ENCODE peak calls at places on chromosomes 6 and 20, in four cellular contexts. One of them, this sample, is unnamed. For H3K27me3, the result is how much of the 10 kb centered on the place peaks cover.

GRCh38 chr6:41442800-41443501 is 103.2 kb upstream of the FOXP4 start:
- DNase-seq in mammary epithelial cell: no peak
- DNase-seq in right cardiac atrium: peak
- DNase-seq in breast epithelium: peak
- DNase-seq in this sample: no peak

GRCh38 chr20:32017711-32018251 is 7.5 kb downstream of the CCM2L start:
- DNase-seq in mammary epithelial cell: peak
- DNase-seq in right cardiac atrium: peak
- DNase-seq in breast epithelium: peak
- DNase-seq in this sample: no peak

GRCh38 chr6:136822051-136822378 is 377 bp upstream of the PEX7 start:
- DNase-seq in mammary epithelial cell: no peak
- DNase-seq in right cardiac atrium: no peak
- DNase-seq in breast epithelium: no peak
- DNase-seq in this sample: peak

GRCh38 chr6:85464260-85464644 is 14.4 kb downstream of the NT5E start:
- DNase-seq in mammary epithelial cell: peak
- DNase-seq in right cardiac atrium: no peak
- DNase-seq in breast epithelium: no peak
- DNase-seq in this sample: peak

GRCh38 chr6:92114797-92115196 is 1304.6 kb downstream of the EPHA7 start:
- DNase-seq in mammary epithelial cell: no peak
- DNase-seq in right cardiac atrium: no peak
- DNase-seq in breast epithelium: no peak
- DNase-seq in this sample: no peak

GRCh38 chr6:151276112-151276745 is 36.5 kb downstream of the AKAP12 start:
- DNase-seq in mammary epithelial cell: peak
- DNase-seq in right cardiac atrium: peak
- DNase-seq in breast epithelium: no peak
- DNase-seq in this sample: peak

GRCh38 chr6:52076791-52077179 is 10.6 kb downstream of the PKHD1 start:
- DNase-seq in mammary epithelial cell: no peak
- DNase-seq in right cardiac atrium: no peak
- DNase-seq in breast epithelium: no peak
- DNase-seq in this sample: no peak

GRCh38 chr20:58714923-58715708 is 22.5 kb downstream of the NPEPL1 start:
- DNase-seq in mammary epithelial cell: no peak
- DNase-seq in right cardiac atrium: no peak
- DNase-seq in breast epithelium: no peak
- DNase-seq in this sample: no peak

GRCh38 chr20:34410331-34410730 is 47.3 kb downstream of the ITCH start:
- DNase-seq in mammary epithelial cell: no peak
- DNase-seq in right cardiac atrium: no peak
- DNase-seq in breast epithelium: no peak
- DNase-seq in this sample: peak

GRCh38 chr6:149895702-149896310 is 2.1 kb downstream of the RAET1E start:
- DNase-seq in mammary epithelial cell: peak
- DNase-seq in right cardiac atrium: peak
- DNase-seq in breast epithelium: no peak
- DNase-seq in this sample: no peak

GRCh38 chr6:126811307-126811706 is 307.2 kb upstream of the RSPO3 start:
- DNase-seq in mammary epithelial cell: no peak
- DNase-seq in right cardiac atrium: no peak
- DNase-seq in breast epithelium: no peak
- DNase-seq in this sample: no peak

GRCh38 chr20:3775457-3775856 is 5.8 kb downstream of the SPEF1 start:
- DNase-seq in mammary epithelial cell: no peak
- DNase-seq in right cardiac atrium: no peak
- DNase-seq in breast epithelium: no peak
- DNase-seq in this sample: no peak

GRCh38 chr20:5171790-5172164 is 45.0 kb downstream of the CDS2 start:
- DNase-seq in mammary epithelial cell: no peak
- DNase-seq in right cardiac atrium: no peak
- DNase-seq in breast epithelium: no peak
- DNase-seq in this sample: no peak

GRCh38 chr6:26331809-26332226 is 33.2 kb upstream of the BTN3A2 start:
- DNase-seq in mammary epithelial cell: no peak
- DNase-seq in right cardiac atrium: no peak
- DNase-seq in breast epithelium: no peak
- DNase-seq in this sample: no peak
- H3K4me3 ChIP-seq in mammary epithelial cell: peak
- H3K4me3 ChIP-seq in right cardiac atrium: no peak
- H3K4me3 ChIP-seq in breast epithelium: peak
- H3K4me3 ChIP-seq in this sample: peak

GRCh38 chr6:34049395-34050342 is 96.2 kb downstream of the GRM4 start:
- DNase-seq in mammary epithelial cell: no peak
- DNase-seq in right cardiac atrium: no peak
- DNase-seq in breast epithelium: no peak
- DNase-seq in this sample: no peak
- H3K27me3 ChIP-seq in mammary epithelial cell: under half
- H3K27me3 ChIP-seq in right cardiac atrium: under half
- H3K27me3 ChIP-seq in breast epithelium: under half
- H3K27me3 ChIP-seq in this sample: under half

GRCh38 chr6:7285416-7285815 is 27.6 kb downstream of the SSR1 start:
- DNase-seq in mammary epithelial cell: no peak
- DNase-seq in right cardiac atrium: no peak
- DNase-seq in breast epithelium: no peak
- DNase-seq in this sample: no peak
- H3K4me3 ChIP-seq in mammary epithelial cell: no peak
- H3K4me3 ChIP-seq in right cardiac atrium: no peak
- H3K4me3 ChIP-seq in breast epithelium: no peak
- H3K4me3 ChIP-seq in this sample: no peak

DNA sequence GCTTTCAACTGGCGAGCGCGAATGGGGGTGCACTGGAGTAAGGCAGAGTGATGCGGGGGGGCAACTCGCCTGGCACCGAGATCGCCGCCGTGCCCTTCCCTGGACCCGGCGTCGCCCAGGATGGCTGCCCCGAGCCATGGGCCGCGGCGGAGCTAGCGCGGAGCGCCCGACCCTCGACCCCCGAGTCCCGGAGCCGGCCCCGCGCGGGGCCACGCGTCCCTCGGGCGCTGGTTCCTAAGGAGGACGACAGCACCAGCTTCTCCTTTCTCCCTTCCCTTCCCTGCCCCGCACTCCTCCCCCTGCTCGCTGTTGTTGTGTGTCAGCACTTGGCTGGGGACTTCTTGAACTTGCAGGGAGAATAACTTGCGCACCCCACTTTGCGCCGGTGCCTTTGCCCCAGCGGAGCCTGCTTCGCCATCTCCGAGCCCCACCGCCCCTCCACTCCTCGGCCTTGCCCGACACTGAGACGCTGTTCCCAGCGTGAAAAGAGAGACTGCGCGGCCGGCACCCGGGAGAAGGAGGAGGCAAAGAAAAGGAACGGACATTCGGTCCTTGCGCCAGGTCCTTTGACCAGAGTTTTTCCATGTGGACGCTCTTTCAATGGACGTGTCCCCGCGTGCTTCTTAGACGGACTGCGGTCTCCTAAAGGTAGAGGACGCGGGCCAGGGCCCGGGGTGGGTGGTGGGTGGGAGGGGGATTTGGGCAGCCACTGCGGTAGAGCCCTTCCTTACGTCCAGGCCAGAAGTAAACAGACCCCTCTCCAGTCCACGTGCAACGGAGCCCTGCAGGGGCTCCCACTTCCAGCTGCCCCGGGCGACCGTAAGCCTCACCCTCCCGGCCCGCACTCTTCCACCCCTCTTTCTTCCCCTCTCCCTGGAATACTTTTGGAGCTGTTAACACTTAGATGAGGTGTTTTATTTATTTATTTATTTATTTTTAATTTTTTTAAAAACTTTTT is 1.0 kb downstream of the BMP2 start:
- DNase-seq in mammary epithelial cell: peak
- DNase-seq in right cardiac atrium: peak
- DNase-seq in breast epithelium: no peak
- DNase-seq in this sample: no peak
- H3K27me3 ChIP-seq in mammary epithelial cell: under half
- H3K27me3 ChIP-seq in right cardiac atrium: under half
- H3K27me3 ChIP-seq in breast epithelium: under half
- H3K27me3 ChIP-seq in this sample: under half

GRCh38 chr20:62367483-62368302 is 581 bp upstream of the LAMA5 start:
- DNase-seq in mammary epithelial cell: no peak
- DNase-seq in right cardiac atrium: peak
- DNase-seq in breast epithelium: no peak
- DNase-seq in this sample: no peak
- H3K4me3 ChIP-seq in mammary epithelial cell: no peak
- H3K4me3 ChIP-seq in right cardiac atrium: peak
- H3K4me3 ChIP-seq in breast epithelium: peak
- H3K4me3 ChIP-seq in this sample: peak

GRCh38 chr6:392441-393390 is 1.2 kb downstream of the IRF4 start:
- DNase-seq in mammary epithelial cell: no peak
- DNase-seq in right cardiac atrium: no peak
- DNase-seq in breast epithelium: no peak
- DNase-seq in this sample: no peak
- H3K27me3 ChIP-seq in mammary epithelial cell: under half
- H3K27me3 ChIP-seq in right cardiac atrium: under half
- H3K27me3 ChIP-seq in breast epithelium: half or more
- H3K27me3 ChIP-seq in this sample: under half

GRCh38 chr6:169453221-169453620 is 199.6 kb upstream of the THBS2 start:
- DNase-seq in mammary epithelial cell: no peak
- DNase-seq in right cardiac atrium: no peak
- DNase-seq in breast epithelium: no peak
- DNase-seq in this sample: peak
- H3K4me3 ChIP-seq in mammary epithelial cell: no peak
- H3K4me3 ChIP-seq in right cardiac atrium: no peak
- H3K4me3 ChIP-seq in breast epithelium: no peak
- H3K4me3 ChIP-seq in this sample: no peak

GRCh38 chr20:53360815-53361214 is 232.8 kb downstream of the ZNF217 start:
- DNase-seq in mammary epithelial cell: no peak
- DNase-seq in right cardiac atrium: no peak
- DNase-seq in breast epithelium: no peak
- DNase-seq in this sample: no peak
- H3K27me3 ChIP-seq in mammary epithelial cell: under half
- H3K27me3 ChIP-seq in right cardiac atrium: under half
- H3K27me3 ChIP-seq in breast epithelium: under half
- H3K27me3 ChIP-seq in this sample: under half

GRCh38 chr6:127971386-127971785 is 70.5 kb upstream of the THEMIS start:
- DNase-seq in mammary epithelial cell: no peak
- DNase-seq in right cardiac atrium: no peak
- DNase-seq in breast epithelium: no peak
- DNase-seq in this sample: no peak

GRCh38 chr6:127971945-127972391 is 71.1 kb upstream of the THEMIS start:
- DNase-seq in mammary epithelial cell: peak
- DNase-seq in right cardiac atrium: no peak
- DNase-seq in breast epithelium: no peak
- DNase-seq in this sample: peak

GRCh38 chr6:127976111-127976510 is 75.3 kb upstream of the THEMIS start:
- DNase-seq in mammary epithelial cell: no peak
- DNase-seq in right cardiac atrium: no peak
- DNase-seq in breast epithelium: no peak
- DNase-seq in this sample: no peak

GRCh38 chr6:127969701-127970100 is 68.8 kb upstream of the THEMIS start:
- DNase-seq in mammary epithelial cell: no peak
- DNase-seq in right cardiac atrium: no peak
- DNase-seq in breast epithelium: no peak
- DNase-seq in this sample: no peak

GRCh38 chr6:127972815-127973214 is 72.0 kb upstream of the THEMIS start:
- DNase-seq in mammary epithelial cell: no peak
- DNase-seq in right cardiac atrium: no peak
- DNase-seq in breast epithelium: no peak
- DNase-seq in this sample: no peak
- H3K4me3 ChIP-seq in mammary epithelial cell: no peak
- H3K4me3 ChIP-seq in right cardiac atrium: no peak
- H3K4me3 ChIP-seq in breast epithelium: no peak
- H3K4me3 ChIP-seq in this sample: no peak

GRCh38 chr20:46312945-46313861 is 4.9 kb upstream of the CDH22 start:
- DNase-seq in mammary epithelial cell: no peak
- DNase-seq in right cardiac atrium: peak
- DNase-seq in breast epithelium: no peak
- DNase-seq in this sample: no peak

GRCh38 chr20:46311039-46311650 is 2.8 kb upstream of the CDH22 start:
- DNase-seq in mammary epithelial cell: peak
- DNase-seq in right cardiac atrium: peak
- DNase-seq in breast epithelium: no peak
- DNase-seq in this sample: no peak

GRCh38 chr20:46312075-46312944 is 4.0 kb upstream of the CDH22 start:
- DNase-seq in mammary epithelial cell: no peak
- DNase-seq in right cardiac atrium: peak
- DNase-seq in breast epithelium: no peak
- DNase-seq in this sample: no peak

GRCh38 chr20:46309945-46310344 is 1.6 kb upstream of the CDH22 start:
- DNase-seq in mammary epithelial cell: no peak
- DNase-seq in right cardiac atrium: no peak
- DNase-seq in breast epithelium: no peak
- DNase-seq in this sample: no peak

DNA sequence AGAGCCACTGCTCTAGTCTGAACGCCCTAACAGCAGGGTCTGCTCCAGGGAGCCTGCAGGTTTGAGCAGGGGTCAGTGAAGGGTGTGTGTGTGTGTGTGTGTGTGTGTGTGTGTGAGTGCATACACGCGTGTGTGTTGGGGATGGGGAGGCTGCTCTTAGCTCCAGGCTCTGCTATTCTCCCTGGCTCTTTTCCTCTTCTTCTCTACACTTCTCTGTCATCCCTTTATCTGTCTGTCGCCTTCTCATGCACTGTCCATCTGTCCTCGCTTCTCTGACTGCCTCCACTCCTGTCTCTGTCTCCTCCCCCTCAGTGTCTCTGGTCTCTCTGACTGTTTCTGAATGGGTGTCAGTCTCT is 3.4 kb upstream of the CDH22 start:
- DNase-seq in mammary epithelial cell: no peak
- DNase-seq in right cardiac atrium: peak
- DNase-seq in breast epithelium: no peak
- DNase-seq in this sample: no peak
- H3K27me3 ChIP-seq in mammary epithelial cell: under half
- H3K27me3 ChIP-seq in right cardiac atrium: under half
- H3K27me3 ChIP-seq in breast epithelium: half or more
- H3K27me3 ChIP-seq in this sample: half or more

This sample was measured in BJ.